ENCODE peak calls at places on chromosomes 12 and 14, in five cellular contexts. L is right lobe of liver, O is activated B cell treated with CpG ODN at 0.5 μM for 24 hours, N is body of pancreas, F is Caco-2. R is an unnamed sample.

GRCh38 chr12:54385251-54385914 is 850 bp upstream of the ZNF385A start:
- DNase-seq in L (no peak), F (no peak), O (peak), N (no peak), R (no peak)

GRCh38 chr12:96751626-96752025 is 155.4 kb upstream of the NEDD1 start:
- DNase-seq in L (no peak), N (no peak), F (no peak), O (no peak), R (no peak)

GRCh38 chr12:88153959-88154358 is 11.9 kb downstream of the TMTC3 start:
- DNase-seq in O (no peak), F (peak), N (no peak), L (no peak), R (no peak)

GRCh38 chr12:48351022-48351708 is 446 bp upstream of the ZNF641 start:
- DNase-seq in O (no peak), F (peak), N (peak), L (no peak), R (peak)

GRCh38 chr12:94725375-94726168 is 75.2 kb upstream of the TMCC3 start:
- DNase-seq in L (no peak), O (no peak), F (peak), N (no peak), R (no peak)

GRCh38 chr12:65624554-65625086 is 199.7 kb upstream of the HMGA2 start:
- DNase-seq in L (no peak), O (no peak), N (no peak), F (no peak), R (no peak)

GRCh38 chr14:101589486-101590015 is 28.3 kb downstream of the DIO3 start:
- DNase-seq in N (no peak), L (no peak), O (no peak), F (no peak), R (peak)

GRCh38 chr12:41972196-41972994 is 172.3 kb downstream of the GXYLT1 start:
- DNase-seq in F (no peak), O (no peak), N (no peak), L (no peak), R (no peak)

GRCh38 chr14:87934185-87934584 is 58.8 kb downstream of the GALC start:
- DNase-seq in L (no peak), N (no peak), O (no peak), F (no peak), R (no peak)
- TF ChIP-seq CTCF in L (no peak), N (no peak), O (no peak), F (peak), R (no peak)

GRCh38 chr14:78673845-78674244 is 503.7 kb downstream of the NRXN3 start:
- DNase-seq in N (no peak), F (peak), L (no peak), O (no peak), R (no peak)
- TF ChIP-seq CTCF in N (no peak), F (no peak), L (no peak), O (no peak), R (no peak)

DNA sequence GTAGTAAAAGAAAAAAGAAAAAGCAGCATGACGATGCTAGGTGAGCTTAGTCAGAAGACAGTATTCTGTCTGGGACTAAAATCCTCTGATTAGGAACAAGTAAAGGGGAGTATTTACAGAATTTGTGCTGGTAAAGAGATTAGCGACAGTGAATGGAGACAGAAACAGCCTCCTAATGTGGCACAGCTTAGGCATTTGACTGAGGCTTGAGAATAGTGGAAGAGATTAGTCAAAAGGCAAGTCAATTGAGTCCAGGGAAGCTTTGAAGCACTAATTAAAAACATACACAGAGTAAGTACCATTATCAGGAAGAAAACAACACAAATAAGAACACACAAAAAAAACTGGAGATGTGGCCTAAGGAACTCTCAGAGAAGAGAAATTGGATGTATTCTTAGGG is 131.9 kb upstream of the CLEC14A start:
- DNase-seq in N (no peak), L (no peak), O (no peak), F (no peak), R (no peak)
- TF ChIP-seq CTCF in N (no peak), L (no peak), O (no peak), F (no peak), R (no peak)

GRCh38 chr12:111203969-111204368 is 164.9 kb downstream of the PHETA1 start:
- DNase-seq in L (no peak), F (no peak), O (no peak), N (no peak), R (no peak)
- TF ChIP-seq CTCF in L (no peak), F (no peak), O (no peak), N (no peak), R (no peak)

DNA sequence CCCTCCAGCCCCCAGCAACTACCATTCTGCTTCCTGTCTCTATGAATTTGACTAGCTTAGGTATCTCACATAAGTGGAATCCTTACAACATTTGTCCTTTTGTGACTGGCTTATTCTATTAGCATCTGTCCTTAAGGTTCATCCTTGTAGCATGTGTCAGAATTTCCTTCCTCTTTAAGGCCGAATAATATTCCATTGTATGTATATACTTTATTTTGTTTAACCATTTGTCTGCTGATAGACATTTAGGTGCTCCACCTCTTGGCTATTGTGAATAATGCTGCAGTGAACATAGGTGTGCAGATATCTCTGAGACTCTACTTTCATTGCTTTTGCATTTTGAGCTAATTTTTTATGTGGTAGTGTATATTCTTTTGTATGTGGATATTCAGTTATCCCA is 75.7 kb downstream of the SPATS2 start:
- DNase-seq in L (no peak), N (no peak), F (no peak), O (no peak), R (no peak)
- TF ChIP-seq CTCF in L (no peak), N (no peak), F (no peak), O (no peak), R (no peak)

GRCh38 chr12:131852551-131853299 is 24.5 kb downstream of the MMP17 start:
- DNase-seq in O (peak), N (no peak), F (no peak), L (no peak), R (no peak)

GRCh38 chr12:131849700-131850553 is 21.7 kb downstream of the MMP17 start:
- DNase-seq in F (no peak), O (no peak), L (no peak), N (no peak), R (no peak)

GRCh38 chr12:131851741-131852550 is 23.8 kb downstream of the MMP17 start:
- DNase-seq in F (no peak), O (no peak), L (no peak), N (no peak), R (no peak)

GRCh38 chr12:131848753-131849152 is 20.6 kb downstream of the MMP17 start:
- DNase-seq in O (no peak), L (no peak), F (no peak), N (no peak), R (no peak)

GRCh38 chr12:131850856-131851559 is 22.8 kb downstream of the MMP17 start:
- DNase-seq in F (no peak), L (peak), N (peak), O (peak), R (peak)
- TF ChIP-seq CTCF in F (no peak), L (peak), N (peak), O (no peak), R (peak)

R was measured in mesothelial cell of epicardium.